ENCODE peak calls at places on chromosomes 12 and 14, in seven cellular contexts. A is M059J; Z is T-helper 2 cell; C is lower lobe of right lung; J is body of pancreas; H is CD8-positive, alpha-beta T cell; L is naive thymus-derived CD8-positive, alpha-beta T cell. Q is an unnamed sample.

GRCh38 chr14:83463500-83464098 is 1929.9 kb upstream of the SEL1L start:
- DNase-seq in C (no peak), Z (no peak), J (peak), H (no peak), A (no peak), L (no peak), Q (no peak)

GRCh38 chr14:20998139-20998538 is 954 bp upstream of the SLC39A2 start:
- DNase-seq in Z (no peak), L (no peak), C (no peak), J (no peak), A (no peak), H (no peak), Q (peak)

GRCh38 chr12:38892090-38892786 is 13.2 kb downstream of the CPNE8 start:
- DNase-seq in J (peak), Z (no peak), C (no peak), A (peak), H (no peak), L (no peak), Q (peak)

GRCh38 chr14:55129086-55129427 is at the start of gene LGALS3:
- DNase-seq in C (peak), H (peak), A (peak), Z (peak), J (peak), L (peak), Q (peak)

GRCh38 chr14:104421892-104422291 is 157.7 kb upstream of the C14orf180 start:
- DNase-seq in H (no peak), C (no peak), Z (no peak), J (no peak), L (no peak), A (no peak), Q (no peak)

GRCh38 chr14:23362200-23362599 is 2.8 kb downstream of the EFS start:
- DNase-seq in Z (no peak), L (no peak), H (no peak), A (peak), J (no peak), C (no peak), Q (no peak)

GRCh38 chr12:114774181-114774580 is 90.2 kb upstream of the TBX3 start:
- DNase-seq in J (no peak), A (peak), C (no peak), Z (no peak), L (no peak), H (no peak), Q (no peak)

GRCh38 chr14:103576371-103577024 is 13.7 kb downstream of the COA8 start:
- DNase-seq in C (peak), J (peak), H (no peak), A (peak), L (no peak), Z (no peak), Q (peak)

GRCh38 chr14:92902726-92903125 is 20.2 kb upstream of the CHGA start:
- DNase-seq in A (no peak), J (no peak), C (no peak), L (no peak), H (no peak), Z (no peak), Q (no peak)

GRCh38 chr12:105077435-105077834 is 6.8 kb downstream of the ALDH1L2 start:
- DNase-seq in A (no peak), J (no peak), Z (no peak), H (no peak), C (no peak), L (no peak), Q (no peak)